ENCODE peak calls at places on chromosomes 3 and 15, in six cellular contexts. One of them, this sample, is unnamed.

GRCh38 chr3:141148770-141149169 is 82.9 kb upstream of the PXYLP1 start:
- DNase-seq in GM12865: no peak
- DNase-seq in transverse colon: no peak
- DNase-seq in body of pancreas: no peak
- DNase-seq in AG09309: no peak
- DNase-seq in ovary: no peak
- DNase-seq in this sample: no peak

GRCh38 chr3:10283638-10284037 is 9.1 kb downstream of the GHRL start:
- DNase-seq in GM12865: no peak
- DNase-seq in transverse colon: no peak
- DNase-seq in body of pancreas: peak
- DNase-seq in AG09309: no peak
- DNase-seq in ovary: no peak
- DNase-seq in this sample: peak

GRCh38 chr15:72285927-72286516 is 13.7 kb upstream of the PARP6 start:
- DNase-seq in GM12865: peak
- DNase-seq in transverse colon: peak
- DNase-seq in body of pancreas: peak
- DNase-seq in AG09309: no peak
- DNase-seq in ovary: no peak
- DNase-seq in this sample: peak

GRCh38 chr3:127144631-127145030 is 48.3 kb upstream of the PRR23E start:
- DNase-seq in GM12865: no peak
- DNase-seq in transverse colon: no peak
- DNase-seq in body of pancreas: no peak
- DNase-seq in AG09309: no peak
- DNase-seq in ovary: no peak
- DNase-seq in this sample: no peak

GRCh38 chr15:48675436-48675835 is 29.9 kb upstream of the FBN1 start:
- DNase-seq in GM12865: no peak
- DNase-seq in transverse colon: no peak
- DNase-seq in body of pancreas: no peak
- DNase-seq in AG09309: no peak
- DNase-seq in ovary: no peak
- DNase-seq in this sample: no peak

GRCh38 chr3:184559336-184559735 is 2.2 kb upstream of the EPHB3 start:
- DNase-seq in GM12865: no peak
- DNase-seq in transverse colon: peak
- DNase-seq in body of pancreas: peak
- DNase-seq in AG09309: no peak
- DNase-seq in ovary: peak
- DNase-seq in this sample: peak

GRCh38 chr15:51672913-51673857 is 8.1 kb upstream of the SCG3 start:
- DNase-seq in GM12865: no peak
- DNase-seq in transverse colon: no peak
- DNase-seq in body of pancreas: no peak
- DNase-seq in AG09309: no peak
- DNase-seq in ovary: no peak
- DNase-seq in this sample: no peak

GRCh38 chr3:9028134-9028533 is 64.9 kb upstream of the RAD18 start:
- DNase-seq in GM12865: no peak
- DNase-seq in transverse colon: peak
- DNase-seq in body of pancreas: peak
- DNase-seq in AG09309: peak
- DNase-seq in ovary: peak
- DNase-seq in this sample: peak

GRCh38 chr3:188776447-188776846 is 395.3 kb upstream of the TPRG1 start:
- DNase-seq in GM12865: no peak
- DNase-seq in transverse colon: no peak
- DNase-seq in body of pancreas: no peak
- DNase-seq in AG09309: no peak
- DNase-seq in ovary: no peak
- DNase-seq in this sample: no peak

GRCh38 chr15:71725215-71725955 is 85.0 kb upstream of the NR2E3 start:
- DNase-seq in GM12865: no peak
- DNase-seq in transverse colon: no peak
- DNase-seq in body of pancreas: no peak
- DNase-seq in AG09309: no peak
- DNase-seq in ovary: no peak
- DNase-seq in this sample: no peak

GRCh38 chr15:67048281-67049279 is 16.8 kb upstream of the SMAD3 start:
- DNase-seq in GM12865: no peak
- DNase-seq in transverse colon: peak
- DNase-seq in body of pancreas: peak
- DNase-seq in AG09309: peak
- DNase-seq in ovary: no peak
- DNase-seq in this sample: peak

GRCh38 chr3:178257491-178257890 is 278.7 kb upstream of the KCNMB2 start:
- DNase-seq in GM12865: no peak
- DNase-seq in transverse colon: no peak
- DNase-seq in body of pancreas: no peak
- DNase-seq in AG09309: no peak
- DNase-seq in ovary: no peak
- DNase-seq in this sample: no peak
- TF ChIP-seq CTCF in GM12865: no peak
- TF ChIP-seq CTCF in transverse colon: no peak
- TF ChIP-seq CTCF in body of pancreas: no peak
- TF ChIP-seq CTCF in AG09309: no peak
- TF ChIP-seq CTCF in ovary: no peak
- TF ChIP-seq CTCF in this sample: no peak

GRCh38 chr3:12768579-12769527 is 9.8 kb upstream of the TMEM40 start:
- DNase-seq in GM12865: no peak
- DNase-seq in transverse colon: no peak
- DNase-seq in body of pancreas: no peak
- DNase-seq in AG09309: no peak
- DNase-seq in ovary: no peak
- DNase-seq in this sample: no peak
- H3K4me3 ChIP-seq in GM12865: no peak
- H3K4me3 ChIP-seq in transverse colon: no peak
- H3K4me3 ChIP-seq in body of pancreas: no peak
- H3K4me3 ChIP-seq in AG09309: no peak
- H3K4me3 ChIP-seq in ovary: no peak
- H3K4me3 ChIP-seq in this sample: no peak

DNA sequence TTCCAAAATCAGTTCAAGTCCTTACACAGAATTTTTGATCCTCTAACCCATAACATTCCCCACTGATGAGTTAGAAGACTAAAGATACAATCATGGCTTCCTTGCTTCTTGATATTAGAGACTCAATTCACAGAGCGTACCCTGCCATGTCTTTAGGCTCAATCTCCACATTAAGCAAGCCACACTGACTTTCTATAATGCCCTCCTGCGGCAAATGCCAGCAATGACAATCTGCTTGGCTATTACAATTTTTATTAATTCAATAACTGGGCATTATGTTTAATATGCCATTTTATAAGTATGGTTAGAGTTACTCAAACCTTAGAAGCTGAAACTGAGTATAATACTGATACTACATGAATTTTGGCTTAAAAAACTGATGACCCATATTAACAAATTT is 479.7 kb upstream of the NR2F2 start:
- DNase-seq in GM12865: peak
- DNase-seq in transverse colon: no peak
- DNase-seq in body of pancreas: no peak
- DNase-seq in AG09309: no peak
- DNase-seq in ovary: no peak
- DNase-seq in this sample: no peak
- TF ChIP-seq CTCF in GM12865: peak
- TF ChIP-seq CTCF in transverse colon: no peak
- TF ChIP-seq CTCF in body of pancreas: no peak
- TF ChIP-seq CTCF in AG09309: peak
- TF ChIP-seq CTCF in ovary: no peak
- TF ChIP-seq CTCF in this sample: no peak

DNA sequence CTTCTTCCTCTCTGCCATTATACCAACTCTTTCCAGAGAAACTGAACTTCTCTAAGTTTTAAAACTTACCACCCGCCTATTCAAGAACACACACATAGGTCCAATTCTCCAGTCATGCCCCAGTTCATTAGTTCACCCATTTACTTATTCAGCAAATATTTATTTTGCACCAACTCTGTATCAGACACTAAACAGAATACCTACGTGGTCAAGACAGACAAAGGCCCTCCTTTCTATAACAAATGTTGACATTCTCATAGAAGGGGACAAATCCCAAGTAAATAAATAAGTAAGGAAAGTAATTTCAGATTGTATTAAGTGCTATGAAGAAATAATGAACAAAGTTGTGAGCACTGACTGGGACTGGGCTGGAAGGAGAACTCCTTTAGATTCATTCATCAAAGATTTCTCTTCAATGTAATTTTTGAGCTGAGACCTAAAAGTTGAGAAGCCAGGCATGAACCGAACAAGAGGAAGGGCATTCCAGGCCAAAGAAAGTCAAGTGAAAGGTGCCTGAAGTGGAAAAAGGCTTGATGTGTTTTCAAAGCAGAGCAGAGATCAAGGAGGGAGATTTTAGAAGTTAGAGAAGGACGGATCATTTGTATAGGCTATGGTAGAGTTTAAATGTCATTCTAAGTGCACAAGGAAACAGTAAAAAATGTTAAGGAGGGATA is 120.4 kb downstream of the P3H2 start:
- DNase-seq in GM12865: no peak
- DNase-seq in transverse colon: no peak
- DNase-seq in body of pancreas: no peak
- DNase-seq in AG09309: no peak
- DNase-seq in ovary: no peak
- DNase-seq in this sample: no peak
- H3K4me3 ChIP-seq in GM12865: no peak
- H3K4me3 ChIP-seq in transverse colon: no peak
- H3K4me3 ChIP-seq in body of pancreas: no peak
- H3K4me3 ChIP-seq in AG09309: no peak
- H3K4me3 ChIP-seq in ovary: no peak
- H3K4me3 ChIP-seq in this sample: no peak

GRCh38 chr3:173732237-173732636 is 334.7 kb downstream of the NLGN1 start:
- DNase-seq in GM12865: peak
- DNase-seq in transverse colon: no peak
- DNase-seq in body of pancreas: no peak
- DNase-seq in AG09309: no peak
- DNase-seq in ovary: no peak
- DNase-seq in this sample: no peak
- TF ChIP-seq CTCF in GM12865: no peak
- TF ChIP-seq CTCF in transverse colon: no peak
- TF ChIP-seq CTCF in body of pancreas: no peak
- TF ChIP-seq CTCF in AG09309: no peak
- TF ChIP-seq CTCF in ovary: no peak
- TF ChIP-seq CTCF in this sample: no peak

DNA sequence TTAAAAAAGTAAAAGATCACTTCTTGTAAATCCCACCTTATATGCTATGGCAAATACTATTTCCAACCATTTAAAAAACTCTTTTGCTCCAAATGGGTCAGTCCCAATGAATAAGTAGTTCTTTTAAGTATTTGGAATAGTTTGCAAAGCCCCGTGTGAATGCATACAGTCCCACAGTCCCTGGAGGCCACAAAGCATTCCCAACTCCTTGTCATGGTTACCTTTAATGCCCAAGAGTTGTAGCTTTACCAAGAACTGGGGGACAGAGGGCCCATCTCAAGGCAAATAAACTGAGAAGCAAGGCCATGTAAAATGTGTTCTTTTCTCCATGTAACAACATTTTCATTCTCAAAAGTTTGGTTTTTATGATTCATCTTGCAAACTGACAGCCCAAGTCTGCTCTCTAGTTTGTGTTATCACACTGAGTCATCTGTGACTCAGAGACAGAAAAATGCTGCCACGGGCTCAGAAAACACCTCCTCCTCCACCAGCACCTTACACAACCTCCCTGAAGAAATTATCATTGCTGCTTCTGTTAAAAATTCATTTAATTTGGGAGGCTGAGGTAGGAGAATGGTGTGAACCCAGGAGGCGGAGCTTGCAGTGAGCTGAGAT is 336.2 kb downstream of the ERC2 start:
- DNase-seq in GM12865: no peak
- DNase-seq in transverse colon: no peak
- DNase-seq in body of pancreas: no peak
- DNase-seq in AG09309: peak
- DNase-seq in ovary: no peak
- DNase-seq in this sample: no peak
- H3K4me3 ChIP-seq in GM12865: no peak
- H3K4me3 ChIP-seq in transverse colon: no peak
- H3K4me3 ChIP-seq in body of pancreas: no peak
- H3K4me3 ChIP-seq in AG09309: no peak
- H3K4me3 ChIP-seq in ovary: no peak
- H3K4me3 ChIP-seq in this sample: no peak

GRCh38 chr3:38046821-38047220 is 7.8 kb downstream of the DLEC1 start:
- DNase-seq in GM12865: no peak
- DNase-seq in transverse colon: no peak
- DNase-seq in body of pancreas: no peak
- DNase-seq in AG09309: no peak
- DNase-seq in ovary: no peak
- DNase-seq in this sample: no peak
- TF ChIP-seq CTCF in GM12865: no peak
- TF ChIP-seq CTCF in transverse colon: no peak
- TF ChIP-seq CTCF in body of pancreas: no peak
- TF ChIP-seq CTCF in AG09309: no peak
- TF ChIP-seq CTCF in ovary: no peak
- TF ChIP-seq CTCF in this sample: no peak

GRCh38 chr15:68227806-68228142 is 1.8 kb downstream of the CLN6 start:
- DNase-seq in GM12865: no peak
- DNase-seq in transverse colon: no peak
- DNase-seq in body of pancreas: no peak
- DNase-seq in AG09309: no peak
- DNase-seq in ovary: no peak
- DNase-seq in this sample: no peak
- H3K4me3 ChIP-seq in GM12865: peak
- H3K4me3 ChIP-seq in transverse colon: no peak
- H3K4me3 ChIP-seq in body of pancreas: no peak
- H3K4me3 ChIP-seq in AG09309: no peak
- H3K4me3 ChIP-seq in ovary: no peak
- H3K4me3 ChIP-seq in this sample: peak

This sample was measured in stomach.